ENCODE peak calls at places on chromosomes 16 and 17, in ten cellular contexts. T is uterus, V is A549, X is H54, F is ovary, K is lower leg skin, B is body of pancreas, I is tibial nerve, J is endothelial cell of umbilical vein, S is adrenal gland. U is an unnamed sample.

GRCh38 chr17:36808181-36808661 is 129.1 kb upstream of the LHX1 start:
- DNase-seq in T (no peak), V (no peak), X (no peak), F (no peak), K (no peak), B (no peak), I (no peak), J (no peak), S (no peak), U (peak)

GRCh38 chr17:67051837-67052236 is 7.5 kb downstream of the CACNG1 start:
- DNase-seq in T (no peak), V (no peak), X (no peak), F (no peak), K (no peak), B (no peak), I (no peak), J (no peak), S (no peak), U (no peak)

GRCh38 chr16:12231666-12232065 is 255.1 kb downstream of the SNX29 start:
- DNase-seq in T (no peak), V (no peak), X (peak), F (no peak), K (no peak), B (no peak), I (no peak), J (peak), S (no peak), U (no peak)

GRCh38 chr17:63843387-63844292 is 1.2 kb upstream of the SMARCD2 start:
- DNase-seq in T (peak), V (no peak), X (peak), F (peak), K (no peak), B (peak), I (no peak), J (peak), S (peak), U (peak)

GRCh38 chr16:72013389-72013788 is 4.8 kb downstream of the DHODH start:
- DNase-seq in T (peak), V (no peak), X (no peak), F (peak), K (peak), B (peak), I (no peak), J (no peak), S (no peak), U (peak)

GRCh38 chr17:59030811-59031210 is 75.9 kb downstream of the TRIM37 start:
- DNase-seq in T (no peak), V (no peak), X (no peak), F (no peak), K (no peak), B (no peak), I (no peak), J (no peak), S (no peak), U (no peak)

GRCh38 chr17:41781404-41782110 is 5.0 kb downstream of the JUP start:
- DNase-seq in T (no peak), V (no peak), X (no peak), F (no peak), K (no peak), B (no peak), I (no peak), J (no peak), S (peak), U (no peak)

GRCh38 chr17:63382826-63383225 is 63.3 kb downstream of the CYB561 start:
- DNase-seq in T (no peak), V (no peak), X (no peak), F (no peak), K (no peak), B (no peak), I (no peak), J (no peak), S (no peak), U (no peak)

GRCh38 chr17:63937920-63938319 is 5.8 kb upstream of the CD79B start:
- DNase-seq in T (no peak), V (no peak), X (no peak), F (no peak), K (no peak), B (no peak), I (no peak), J (no peak), S (no peak), U (no peak)

GRCh38 chr17:76947771-76948170 is 79.6 kb downstream of the MGAT5B start:
- DNase-seq in T (no peak), V (no peak), X (no peak), F (no peak), K (no peak), B (no peak), I (no peak), J (no peak), S (no peak), U (no peak)

GRCh38 chr16:19872935-19873334 is 11.7 kb downstream of the GPRC5B start:
- DNase-seq in T (no peak), V (no peak), X (no peak), F (no peak), K (no peak), B (no peak), I (no peak), J (no peak), S (no peak), U (no peak)

GRCh38 chr16:2081201-2081600 is 33.4 kb downstream of the TSC2 start:
- DNase-seq in T (no peak), V (no peak), X (no peak), F (no peak), K (no peak), B (no peak), I (no peak), J (no peak), S (no peak), U (no peak)

GRCh38 chr17:34220776-34221390 is 34.2 kb upstream of the CCL2 start:
- DNase-seq in T (no peak), V (no peak), X (no peak), F (no peak), K (no peak), B (no peak), I (no peak), J (no peak), S (peak), U (no peak)

GRCh38 chr17:65696739-65697394 is 135.4 kb upstream of the AXIN2 start:
- DNase-seq in T (peak), V (no peak), X (peak), F (no peak), K (no peak), B (no peak), I (no peak), J (peak), S (no peak), U (no peak)

GRCh38 chr16:80346160-80346632 is 194.6 kb upstream of the DYNLRB2 start:
- DNase-seq in T (no peak), V (no peak), X (no peak), F (no peak), K (no peak), B (no peak), I (no peak), J (no peak), S (no peak), U (no peak)

GRCh38 chr17:51857052-51857593 is 301.4 kb downstream of the CA10 start:
- DNase-seq in T (no peak), V (no peak), X (no peak), F (no peak), K (no peak), B (no peak), I (no peak), J (no peak), S (no peak), U (no peak)

GRCh38 chr17:15290605-15291004 is 25.5 kb upstream of the PMP22 start:
- DNase-seq in T (no peak), V (no peak), X (no peak), F (no peak), K (no peak), B (no peak), I (no peak), J (no peak), S (no peak), U (no peak)

GRCh38 chr16:62077998-62078397 is 41.8 kb upstream of the CDH8 start:
- DNase-seq in T (no peak), V (no peak), X (no peak), F (no peak), K (no peak), B (no peak), I (no peak), J (no peak), S (peak), U (no peak)

GRCh38 chr16:17829826-17830225 is 359.1 kb upstream of the XYLT1 start:
- DNase-seq in T (no peak), V (no peak), X (no peak), F (no peak), K (no peak), B (no peak), I (no peak), J (no peak), S (no peak), U (no peak)

GRCh38 chr17:78490673-78491072 is 86.5 kb downstream of the DNAH17 start:
- DNase-seq in T (no peak), V (no peak), X (no peak), F (no peak), K (no peak), B (no peak), I (no peak), J (no peak), S (no peak), U (no peak)

GRCh38 chr16:8109510-8110369 is 480.6 kb downstream of the TMEM114 start:
- DNase-seq in T (no peak), V (no peak), X (no peak), F (no peak), K (no peak), B (no peak), I (no peak), J (no peak), S (no peak), U (no peak)

GRCh38 chr16:25007284-25007984 is 7.7 kb downstream of the ARHGAP17 start:
- DNase-seq in T (no peak), V (no peak), X (no peak), F (no peak), K (no peak), B (no peak), I (no peak), J (peak), S (no peak), U (no peak)

GRCh38 chr17:82648761-82649474 is 674 bp upstream of the WDR45B start:
- DNase-seq in T (peak), V (no peak), X (peak), F (peak), K (peak), B (peak), I (no peak), J (no peak), S (peak), U (peak)

GRCh38 chr16:716250-716607 is 1.3 kb downstream of the METRN start:
- DNase-seq in T (no peak), V (no peak), X (peak), F (no peak), K (no peak), B (peak), I (peak), J (no peak), S (peak), U (no peak)

GRCh38 chr17:42526031-42526444 is 10.0 kb upstream of the NAGLU start:
- DNase-seq in T (no peak), V (no peak), X (no peak), F (no peak), K (no peak), B (no peak), I (no peak), J (peak), S (peak), U (no peak)

GRCh38 chr16:9484436-9484835 is 393.0 kb downstream of the HAPSTR1 start:
- DNase-seq in T (no peak), V (no peak), X (no peak), F (no peak), K (no peak), B (no peak), I (no peak), J (no peak), S (no peak), U (no peak)

DNA sequence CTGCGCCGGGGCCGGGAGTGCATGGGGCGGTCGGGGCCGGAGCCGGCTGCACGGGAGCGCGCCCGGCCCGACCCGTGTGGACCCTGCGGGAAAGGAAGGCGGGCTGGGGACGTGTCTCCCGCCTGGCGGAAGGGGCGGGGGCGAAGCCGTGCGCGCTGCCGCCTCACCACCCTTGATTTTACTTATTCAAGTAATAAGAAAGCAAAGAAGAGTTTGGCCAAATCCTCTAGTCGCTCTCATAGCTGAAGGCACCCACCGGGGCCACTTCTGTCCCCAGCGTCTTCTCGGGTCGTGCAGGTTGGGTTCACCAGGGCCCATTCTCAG is 629 bp upstream of the PFN1 start:
- DNase-seq in T (peak), V (no peak), X (peak), F (peak), K (peak), B (peak), I (peak), J (peak), S (peak), U (peak)
- TF ChIP-seq POLR2A in T (peak), V (peak), X (no peak), F (no peak), K (no peak), B (peak), I (peak), J (peak), S (peak), U (peak)

GRCh38 chr16:5668553-5668952 is 571.0 kb upstream of the EEF2KMT start:
- DNase-seq in T (no peak), V (no peak), X (no peak), F (no peak), K (no peak), B (no peak), I (no peak), J (no peak), S (no peak), U (no peak)
- TF ChIP-seq POLR2A in T (no peak), V (no peak), X (no peak), F (no peak), K (no peak), B (no peak), I (no peak), J (no peak), S (no peak), U (no peak)

GRCh38 chr17:56047321-56047720 is 106.0 kb upstream of the ANKFN1 start:
- DNase-seq in T (no peak), V (no peak), X (no peak), F (no peak), K (no peak), B (no peak), I (no peak), J (no peak), S (no peak), U (no peak)
- TF ChIP-seq POLR2A in T (no peak), V (no peak), X (no peak), F (no peak), K (no peak), B (no peak), I (no peak), J (no peak), S (no peak), U (no peak)

DNA sequence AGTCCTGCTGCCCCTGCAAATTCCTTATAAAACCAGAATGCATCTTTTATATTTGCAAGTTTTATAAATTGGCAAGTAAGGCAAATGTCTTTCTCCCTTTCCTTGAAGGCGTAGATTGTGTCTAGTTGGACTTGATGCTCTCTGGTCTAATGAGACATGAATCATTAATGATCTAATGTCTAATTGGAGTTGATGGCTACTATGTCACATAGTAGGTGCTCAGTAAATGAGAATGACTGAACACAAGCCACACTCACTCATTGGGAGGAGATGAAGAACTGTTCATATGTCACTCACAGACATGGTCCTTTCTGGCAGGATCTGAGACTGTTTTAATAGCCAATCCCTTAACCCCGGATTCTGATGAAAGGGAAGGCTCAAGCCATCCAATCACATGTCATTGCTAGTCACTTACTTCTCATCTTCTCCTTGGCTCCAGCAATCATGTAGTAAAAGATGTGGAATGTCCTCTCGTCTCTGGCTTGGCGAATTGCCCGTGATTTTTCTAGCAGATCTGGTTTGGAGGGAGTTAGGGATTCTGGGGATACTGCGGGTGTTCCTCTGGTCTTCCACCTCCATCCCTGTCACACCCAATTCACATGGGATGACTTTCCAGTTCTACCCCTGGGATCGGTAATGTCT is 81.0 kb downstream of the MYH11 start:
- DNase-seq in T (peak), V (no peak), X (no peak), F (no peak), K (no peak), B (no peak), I (no peak), J (no peak), S (no peak), U (no peak)
- TF ChIP-seq POLR2A in T (no peak), V (no peak), X (no peak), F (no peak), K (no peak), B (no peak), I (no peak), J (no peak), S (no peak), U (no peak)

DNA sequence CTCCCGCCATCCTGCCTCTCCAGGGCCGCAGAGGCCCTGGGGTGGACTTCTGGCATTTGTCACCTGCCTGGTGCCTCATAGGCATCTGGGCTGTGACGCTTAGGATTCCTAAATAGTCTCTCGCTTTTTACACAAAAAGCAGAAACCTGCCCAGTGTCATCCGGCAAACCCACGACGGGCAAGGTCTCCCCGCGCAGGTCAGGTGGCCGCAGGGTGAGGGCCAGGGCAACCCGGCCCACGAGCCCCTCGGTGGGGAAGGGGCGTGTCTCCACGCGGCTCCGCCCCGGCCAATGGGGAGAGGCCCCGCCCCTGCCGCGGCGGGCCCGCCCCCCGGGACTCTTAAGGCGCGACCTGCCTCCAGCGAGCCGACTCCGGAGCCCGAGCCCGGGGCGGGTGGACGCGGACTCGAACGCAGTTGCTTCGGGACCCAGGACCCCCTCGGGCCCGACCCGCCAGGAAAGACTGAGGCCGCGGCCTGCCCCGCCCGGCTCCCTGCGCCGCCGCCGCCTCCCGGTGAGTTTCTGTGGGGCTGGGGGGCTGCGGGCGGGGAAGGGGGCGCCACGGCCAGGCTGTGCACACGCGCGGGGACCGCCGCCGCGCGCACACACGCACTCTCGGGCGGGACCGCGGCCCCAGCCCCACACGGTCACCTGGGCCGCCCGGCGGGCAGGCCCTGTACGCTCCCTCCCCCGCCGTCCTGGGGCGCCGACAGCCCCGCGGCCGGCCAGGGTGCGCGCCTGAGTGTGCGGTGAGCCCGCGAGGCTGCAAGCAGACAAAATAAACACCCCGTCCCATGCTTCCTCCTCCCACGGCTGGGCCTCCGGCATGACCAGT is at the start of gene VASN:
- DNase-seq in T (peak), V (peak), X (peak), F (peak), K (peak), B (peak), I (peak), J (peak), S (peak), U (peak)
- TF ChIP-seq POLR2A in T (peak), V (peak), X (peak), F (peak), K (no peak), B (peak), I (peak), J (peak), S (peak), U (peak)

DNA sequence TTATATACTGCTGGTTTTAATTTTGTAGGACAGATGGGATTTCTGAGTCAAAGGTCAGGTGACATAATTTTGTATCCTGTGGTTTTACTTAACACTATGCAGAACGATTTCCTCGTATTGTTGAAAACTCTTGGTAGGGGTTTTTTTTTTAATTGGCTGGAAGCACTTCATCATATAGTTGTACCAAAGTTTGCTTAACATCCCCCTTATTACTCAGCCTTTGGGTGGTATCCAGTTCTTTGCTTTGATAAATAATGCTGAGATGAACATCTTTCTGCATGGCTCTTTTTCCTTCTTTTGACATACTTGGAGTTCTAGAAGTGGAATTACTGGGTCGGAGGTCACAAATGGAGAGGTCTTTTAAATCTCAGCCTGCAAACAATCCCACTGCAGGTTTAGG is 419.1 kb downstream of the MAF start:
- DNase-seq in T (no peak), V (no peak), X (no peak), F (no peak), K (no peak), B (no peak), I (no peak), J (no peak), S (no peak), U (no peak)
- TF ChIP-seq POLR2A in T (no peak), V (no peak), X (no peak), F (no peak), K (no peak), B (no peak), I (no peak), J (no peak), S (no peak), U (no peak)

GRCh38 chr17:55299162-55299838 is 34.5 kb downstream of the HLF start:
- DNase-seq in T (no peak), V (no peak), X (no peak), F (no peak), K (no peak), B (no peak), I (no peak), J (no peak), S (no peak), U (no peak)
- TF ChIP-seq POLR2A in T (no peak), V (no peak), X (no peak), F (no peak), K (no peak), B (no peak), I (no peak), J (no peak), S (no peak), U (no peak)

GRCh38 chr16:47716571-47716970 is 255.4 kb downstream of the PHKB start:
- DNase-seq in T (no peak), V (no peak), X (no peak), F (no peak), K (no peak), B (no peak), I (no peak), J (no peak), S (no peak), U (no peak)
- TF ChIP-seq POLR2A in T (no peak), V (no peak), X (no peak), F (no peak), K (no peak), B (no peak), I (no peak), J (no peak), S (no peak), U (no peak)

GRCh38 chr17:2054740-2055493 is at the start of gene HIC1:
- DNase-seq in T (peak), V (peak), X (peak), F (peak), K (no peak), B (peak), I (peak), J (peak), S (peak), U (peak)
- TF ChIP-seq POLR2A in T (peak), V (no peak), X (peak), F (peak), K (no peak), B (no peak), I (peak), J (peak), S (peak), U (no peak)